ENCODE peak calls at places on chromosomes 7 and 10, in five cellular contexts. B is PC-3; G is epithelial cell of proximal tubule; Z is esophagus muscularis mucosa; P is CD8-positive, alpha-beta T cell. F is an unnamed sample.

GRCh38 chr10:35340975-35341374 is 4.7 kb downstream of the CCNY start:
- DNase-seq in B (peak; percentile 46), G (no peak), Z (no peak), P (no peak), F (no peak)

GRCh38 chr10:119079572-119080520 is 771 bp downstream of the EIF3A start:
- DNase-seq in B (peak; percentile 44), G (no peak), Z (peak; percentile 93), P (peak; percentile 60), F (peak; percentile 73)

GRCh38 chr7:50543776-50544442 is 21.3 kb downstream of the DDC start:
- DNase-seq in B (no peak), G (no peak), Z (peak; percentile 84), P (no peak), F (no peak)

GRCh38 chr10:77392236-77392721 is 245.3 kb downstream of the KCNMA1 start:
- DNase-seq in B (no peak), G (peak; percentile 26), Z (no peak), P (no peak), F (no peak)

GRCh38 chr10:36280396-36280795 is 638.3 kb upstream of the FZD8 start:
- DNase-seq in B (peak; percentile 44), G (no peak), Z (no peak), P (no peak), F (no peak)

GRCh38 chr7:151315038-151315655 is 26.5 kb upstream of the NUB1 start:
- DNase-seq in B (peak; percentile 82), G (no peak), Z (peak; percentile 96), P (peak; percentile 76), F (peak; percentile 84)

GRCh38 chr7:127678330-127678729 is 26.3 kb downstream of the SND1 start:
- DNase-seq in B (peak; percentile 23), G (no peak), Z (no peak), P (no peak), F (no peak)

GRCh38 chr7:48511021-48511579 is 339.8 kb downstream of the ABCA13 start:
- DNase-seq in B (no peak), G (no peak), Z (no peak), P (no peak), F (no peak)

GRCh38 chr10:92839191-92840085 is 8.9 kb upstream of the EXOC6 start:
- DNase-seq in B (no peak), G (no peak), Z (no peak), P (peak; percentile 40), F (no peak)

GRCh38 chr7:77651544-77652162 is 44.6 kb upstream of the RSBN1L start:
- DNase-seq in B (peak; percentile 55), G (no peak), Z (no peak), P (no peak), F (no peak)

GRCh38 chr10:21021843-21022594 is 124.9 kb upstream of the NEBL start:
- DNase-seq in B (peak; percentile 14), G (no peak), Z (no peak), P (no peak), F (no peak)

GRCh38 chr7:113636727-113637421 is 281.9 kb downstream of the PPP1R3A start:
- DNase-seq in B (peak; percentile 41), G (no peak), Z (no peak), P (no peak), F (no peak)

GRCh38 chr10:79229830-79230562 is 117.3 kb upstream of the PPIF start:
- DNase-seq in B (no peak), G (no peak), Z (no peak), P (no peak), F (no peak)

GRCh38 chr7:5177060-5177459 is 13.0 kb upstream of the WIPI2 start:
- DNase-seq in B (peak; percentile 60), G (peak; percentile 36), Z (no peak), P (no peak), F (peak; percentile 74)

GRCh38 chr7:44277851-44278250 is 47.5 kb downstream of the CAMK2B start:
- DNase-seq in B (no peak), G (no peak), Z (no peak), P (no peak), F (no peak)

GRCh38 chr10:70962686-70963085 is 74.3 kb upstream of the PCBD1 start:
- DNase-seq in B (no peak), G (no peak), Z (no peak), P (no peak), F (no peak)
- TF ChIP-seq CTCF in B (no peak), G (no peak), Z (no peak), P (no peak), F (no peak)

DNA sequence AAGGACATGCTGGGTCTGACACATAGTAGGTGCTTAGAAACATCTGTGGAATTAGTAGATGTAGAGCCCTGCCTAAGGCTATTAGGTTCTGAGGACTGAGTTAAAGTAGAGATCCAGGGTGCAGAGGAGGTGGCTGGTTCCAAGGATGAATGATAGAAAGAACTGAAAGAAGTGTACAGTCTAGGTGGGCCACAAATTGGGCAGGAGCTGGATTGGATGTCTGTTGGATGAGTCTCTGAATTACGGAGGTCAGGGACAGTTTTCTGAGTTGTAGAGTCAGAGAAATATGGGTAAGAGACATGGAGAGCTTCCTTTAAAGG is 2.0 kb upstream of the SAMD8 start:
- DNase-seq in B (no peak), G (no peak), Z (no peak), P (no peak), F (no peak)
- H3K4me3 ChIP-seq in B (no peak overlapping the region), G (no peak overlapping the region), Z (no peak overlapping the region), P (no peak overlapping the region), F (no peak overlapping the region)

DNA sequence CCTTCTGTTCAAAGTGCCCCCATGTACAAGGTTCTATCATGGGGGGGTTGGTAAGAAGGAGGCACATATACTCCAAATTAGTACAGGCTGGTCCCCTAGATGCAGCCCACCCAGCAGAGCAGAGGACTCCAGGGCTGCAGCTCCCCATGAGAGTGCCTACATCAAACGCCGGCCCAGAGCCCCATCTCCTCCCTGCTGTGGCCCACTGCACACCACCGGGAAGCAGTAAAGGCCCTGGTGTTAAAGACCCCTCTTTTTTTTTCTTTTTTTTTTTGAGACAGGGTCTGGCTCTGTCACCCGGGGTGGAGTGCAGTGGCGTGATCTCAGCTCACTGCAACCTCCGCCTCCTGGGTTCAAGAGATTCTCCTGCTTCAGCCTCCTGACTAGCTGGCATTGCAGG is 47.4 kb downstream of the SH3PXD2A start:
- DNase-seq in B (no peak), G (no peak), Z (no peak), P (no peak), F (no peak)
- TF ChIP-seq CTCF in B (no peak), G (no peak), Z (no peak), P (no peak), F (no peak)

GRCh38 chr10:96767611-96768010 is 47.3 kb upstream of the PIK3AP1 start:
- DNase-seq in B (peak; percentile 41), G (no peak), Z (no peak), P (no peak), F (no peak)
- H3K4me3 ChIP-seq in B (no peak overlapping the region), G (no peak overlapping the region), Z (no peak overlapping the region), P (no peak overlapping the region), F (no peak overlapping the region)

GRCh38 chr7:18119985-18120384 is 92.3 kb upstream of the PRPS1L1 start:
- DNase-seq in B (peak; percentile 38), G (no peak), Z (no peak), P (no peak), F (no peak)
- TF ChIP-seq CTCF in B (peak; percentile 64), G (peak; percentile 66), Z (peak; percentile 15), P (no peak), F (no peak)

GRCh38 chr7:73833251-73833919 is 2.6 kb downstream of the CLDN4 start:
- DNase-seq in B (peak; percentile 47), G (no peak), Z (no peak), P (no peak), F (no peak)
- H3K4me3 ChIP-seq in B (peak overlapping the region; percentile 99), G (peak overlapping the region; percentile 70), Z (no peak overlapping the region), P (no peak overlapping the region), F (no peak overlapping the region)

GRCh38 chr10:96910488-96911395 is 78.6 kb downstream of the LCOR start:
- DNase-seq in B (peak; percentile 63), G (no peak), Z (no peak), P (no peak), F (no peak)
- TF ChIP-seq CTCF in B (peak; percentile 73), G (peak; percentile 85), Z (peak; percentile 29), P (peak; percentile 88), F (peak; percentile 70)